ENCODE peak calls at places on chromosomes 4 and X, in six cellular contexts. D is EL, A is AG20443, Q is NCI-H460, C is left ventricle myocardium inferior, K is fibroblast of mammary gland. N is an unnamed sample.

GRCh38 chrX:2710496-2710895 is 19.4 kb downstream of the CD99 start:
- DNase-seq in D (no peak), A (no peak), Q (peak), C (no peak), K (no peak), N (no peak)

GRCh38 chr4:120830204-120830603 is 92.3 kb downstream of the PRDM5 start:
- DNase-seq in D (no peak), A (peak), Q (no peak), C (peak), K (peak), N (no peak)

GRCh38 chr4:174284181-174284886 is 623 bp downstream of the CEP44 start:
- DNase-seq in D (peak), A (peak), Q (peak), C (no peak), K (peak), N (no peak)

GRCh38 chr4:148442830-148443549 is 776 bp upstream of the NR3C2 start:
- DNase-seq in D (peak), A (peak), Q (no peak), C (peak), K (no peak), N (no peak)

GRCh38 chr4:88939697-88940096 is 117.3 kb downstream of the FAM13A start:
- DNase-seq in D (peak), A (no peak), Q (no peak), C (no peak), K (peak), N (no peak)

GRCh38 chr4:3257691-3258482 is 8.9 kb downstream of the MSANTD1 start:
- DNase-seq in D (peak), A (peak), Q (no peak), C (no peak), K (peak), N (no peak)

GRCh38 chr4:156638925-156639605 is 332.5 kb downstream of the PDGFC start:
- DNase-seq in D (peak), A (peak), Q (no peak), C (no peak), K (peak), N (no peak)

GRCh38 chr4:159137176-159137575 is 34.3 kb downstream of the RAPGEF2 start:
- DNase-seq in D (no peak), A (no peak), Q (no peak), C (no peak), K (no peak), N (no peak)

GRCh38 chrX:9612146-9612505 is 147.3 kb downstream of the TBL1X start:
- DNase-seq in D (no peak), A (no peak), Q (no peak), C (no peak), K (no peak), N (no peak)

GRCh38 chr4:87423313-87424031 is 1.1 kb downstream of the NUDT9 start:
- DNase-seq in D (peak), A (peak), Q (no peak), C (no peak), K (peak), N (no peak)

GRCh38 chrX:136200466-136200865 is 50.7 kb downstream of the MAP7D3 start:
- DNase-seq in D (peak), A (no peak), Q (peak), C (no peak), K (peak), N (no peak)

GRCh38 chrX:71228063-71228642 is 5.1 kb downstream of the GJB1 start:
- DNase-seq in D (no peak), A (no peak), Q (no peak), C (no peak), K (no peak), N (no peak)

GRCh38 chrX:134171661-134172587 is 65.1 kb upstream of the CCDC160 start:
- DNase-seq in D (no peak), A (peak), Q (no peak), C (peak), K (no peak), N (no peak)

GRCh38 chrX:63784902-63785692 is at the start of gene ARHGEF9:
- DNase-seq in D (peak), A (peak), Q (no peak), C (peak), K (no peak), N (peak)

GRCh38 chrX:55522577-55523254 is 33.1 kb upstream of the USP51 start:
- DNase-seq in D (no peak), A (no peak), Q (no peak), C (no peak), K (no peak), N (no peak)

GRCh38 chrX:55715847-55716246 is 1.7 kb upstream of the RRAGB start:
- DNase-seq in D (no peak), A (no peak), Q (no peak), C (no peak), K (no peak), N (no peak)

GRCh38 chr4:147976341-147976928 is 244.5 kb downstream of the ARHGAP10 start:
- DNase-seq in D (no peak), A (no peak), Q (no peak), C (no peak), K (no peak), N (no peak)

GRCh38 chr4:187999406-187999932 is 3.9 kb downstream of the ZFP42 start:
- DNase-seq in D (no peak), A (no peak), Q (no peak), C (no peak), K (peak), N (no peak)

GRCh38 chr4:147550626-147551250 is 66.5 kb upstream of the TMEM184C start:
- DNase-seq in D (peak), A (peak), Q (no peak), C (no peak), K (peak), N (no peak)

GRCh38 chr4:164012396-164013027 is 518.0 kb downstream of the TMA16 start:
- DNase-seq in D (no peak), A (no peak), Q (peak), C (no peak), K (peak), N (no peak)

GRCh38 chr4:138118270-138118669 is 123.9 kb downstream of the SLC7A11 start:
- DNase-seq in D (no peak), A (no peak), Q (no peak), C (no peak), K (no peak), N (no peak)

GRCh38 chr4:64158648-64159326 is 250.5 kb downstream of the TECRL start:
- DNase-seq in D (peak), A (peak), Q (peak), C (no peak), K (peak), N (peak)

GRCh38 chrX:12955882-12956703 is 18.8 kb upstream of the TMSB4X start:
- DNase-seq in D (peak), A (peak), Q (peak), C (peak), K (peak), N (peak)

GRCh38 chrX:38923451-38923969 is 122.3 kb downstream of the MID1IP1 start:
- DNase-seq in D (no peak), A (no peak), Q (no peak), C (no peak), K (no peak), N (no peak)

GRCh38 chrX:38803286-38803608 is 2.0 kb downstream of the MID1IP1 start:
- DNase-seq in D (no peak), A (no peak), Q (no peak), C (no peak), K (no peak), N (no peak)